ENCODE peak calls at places on chromosomes 5 and 9, in four cellular contexts. One of them, this sample, is unnamed.

GRCh38 chr9:86766912-86767311 is 180.4 kb downstream of the GAS1 start:
- DNase-seq in activated T-helper 1 cell treated with anti-CD3 and anti-CD28 coated beads, Interleukin-2, amount 50 U/mL, for 16 hours: no peak
- DNase-seq in Ammon's horn: no peak
- DNase-seq in ovary: no peak
- DNase-seq in this sample: no peak

GRCh38 chr5:111840275-111840674 is 83.3 kb upstream of the NREP start:
- DNase-seq in activated T-helper 1 cell treated with anti-CD3 and anti-CD28 coated beads, Interleukin-2, amount 50 U/mL, for 16 hours: no peak
- DNase-seq in Ammon's horn: no peak
- DNase-seq in ovary: no peak
- DNase-seq in this sample: no peak

GRCh38 chr5:39424751-39425524 is at the start of gene DAB2:
- DNase-seq in activated T-helper 1 cell treated with anti-CD3 and anti-CD28 coated beads, Interleukin-2, amount 50 U/mL, for 16 hours: no peak
- DNase-seq in Ammon's horn: peak
- DNase-seq in ovary: peak
- DNase-seq in this sample: peak

GRCh38 chr9:101601904-101602765 is 7.4 kb upstream of the PPP3R2 start:
- DNase-seq in activated T-helper 1 cell treated with anti-CD3 and anti-CD28 coated beads, Interleukin-2, amount 50 U/mL, for 16 hours: no peak
- DNase-seq in Ammon's horn: peak
- DNase-seq in ovary: no peak
- DNase-seq in this sample: no peak

GRCh38 chr5:2985718-2986117 is 234.2 kb upstream of the IRX2 start:
- DNase-seq in activated T-helper 1 cell treated with anti-CD3 and anti-CD28 coated beads, Interleukin-2, amount 50 U/mL, for 16 hours: no peak
- DNase-seq in Ammon's horn: no peak
- DNase-seq in ovary: no peak
- DNase-seq in this sample: no peak

GRCh38 chr9:76687861-76688374 is 76.3 kb upstream of the PCA3 start:
- DNase-seq in activated T-helper 1 cell treated with anti-CD3 and anti-CD28 coated beads, Interleukin-2, amount 50 U/mL, for 16 hours: no peak
- DNase-seq in Ammon's horn: no peak
- DNase-seq in ovary: no peak
- DNase-seq in this sample: no peak

GRCh38 chr5:119578937-119579336 is 50.4 kb upstream of the FAM170A start:
- DNase-seq in activated T-helper 1 cell treated with anti-CD3 and anti-CD28 coated beads, Interleukin-2, amount 50 U/mL, for 16 hours: no peak
- DNase-seq in Ammon's horn: no peak
- DNase-seq in ovary: no peak
- DNase-seq in this sample: peak

GRCh38 chr5:165304193-165304820 is 1798.9 kb downstream of the MAT2B start:
- DNase-seq in activated T-helper 1 cell treated with anti-CD3 and anti-CD28 coated beads, Interleukin-2, amount 50 U/mL, for 16 hours: no peak
- DNase-seq in Ammon's horn: no peak
- DNase-seq in ovary: no peak
- DNase-seq in this sample: no peak

GRCh38 chr5:91848453-91848852 is 465.3 kb upstream of the ARRDC3 start:
- DNase-seq in activated T-helper 1 cell treated with anti-CD3 and anti-CD28 coated beads, Interleukin-2, amount 50 U/mL, for 16 hours: no peak
- DNase-seq in Ammon's horn: no peak
- DNase-seq in ovary: no peak
- DNase-seq in this sample: no peak

GRCh38 chr5:126000533-126000932 is 422.7 kb upstream of the GRAMD2B start:
- DNase-seq in activated T-helper 1 cell treated with anti-CD3 and anti-CD28 coated beads, Interleukin-2, amount 50 U/mL, for 16 hours: no peak
- DNase-seq in Ammon's horn: no peak
- DNase-seq in ovary: no peak
- DNase-seq in this sample: no peak

GRCh38 chr9:6658628-6659353 is 13.3 kb upstream of the GLDC start:
- DNase-seq in activated T-helper 1 cell treated with anti-CD3 and anti-CD28 coated beads, Interleukin-2, amount 50 U/mL, for 16 hours: no peak
- DNase-seq in Ammon's horn: no peak
- DNase-seq in ovary: no peak
- DNase-seq in this sample: no peak

GRCh38 chr5:132181011-132181629 is 46.5 kb downstream of the P4HA2 start:
- DNase-seq in activated T-helper 1 cell treated with anti-CD3 and anti-CD28 coated beads, Interleukin-2, amount 50 U/mL, for 16 hours: no peak
- DNase-seq in Ammon's horn: no peak
- DNase-seq in ovary: no peak
- DNase-seq in this sample: no peak

GRCh38 chr5:178476531-178476930 is 113.7 kb downstream of the COL23A1 start:
- DNase-seq in activated T-helper 1 cell treated with anti-CD3 and anti-CD28 coated beads, Interleukin-2, amount 50 U/mL, for 16 hours: no peak
- DNase-seq in Ammon's horn: no peak
- DNase-seq in ovary: no peak
- DNase-seq in this sample: no peak

GRCh38 chr5:119878712-119879111 is 249.4 kb downstream of the FAM170A start:
- DNase-seq in activated T-helper 1 cell treated with anti-CD3 and anti-CD28 coated beads, Interleukin-2, amount 50 U/mL, for 16 hours: no peak
- DNase-seq in Ammon's horn: no peak
- DNase-seq in ovary: no peak
- DNase-seq in this sample: no peak

GRCh38 chr5:102958481-102959011 is 161.4 kb downstream of the GIN1 start:
- DNase-seq in activated T-helper 1 cell treated with anti-CD3 and anti-CD28 coated beads, Interleukin-2, amount 50 U/mL, for 16 hours: no peak
- DNase-seq in Ammon's horn: no peak
- DNase-seq in ovary: no peak
- DNase-seq in this sample: no peak

GRCh38 chr9:110093871-110094270 is 114.1 kb downstream of the C9orf152 start:
- DNase-seq in activated T-helper 1 cell treated with anti-CD3 and anti-CD28 coated beads, Interleukin-2, amount 50 U/mL, for 16 hours: no peak
- DNase-seq in Ammon's horn: no peak
- DNase-seq in ovary: no peak
- DNase-seq in this sample: no peak

GRCh38 chr9:119836036-119836435 is 466.8 kb upstream of the BRINP1 start:
- DNase-seq in activated T-helper 1 cell treated with anti-CD3 and anti-CD28 coated beads, Interleukin-2, amount 50 U/mL, for 16 hours: no peak
- DNase-seq in Ammon's horn: no peak
- DNase-seq in ovary: no peak
- DNase-seq in this sample: no peak

GRCh38 chr9:36116593-36116992 is 19.9 kb upstream of the GLIPR2 start:
- DNase-seq in activated T-helper 1 cell treated with anti-CD3 and anti-CD28 coated beads, Interleukin-2, amount 50 U/mL, for 16 hours: no peak
- DNase-seq in Ammon's horn: no peak
- DNase-seq in ovary: no peak
- DNase-seq in this sample: no peak